ENCODE peak calls at places on chromosomes 7 and 10, in five cellular contexts. A is cardiac muscle cell, V is lower lobe of right lung, O is adrenal gland, K is psoas muscle. D is an unnamed sample.
A peak's percentile ranks its signal among the peaks of the same experiment; 100 is the strongest.

GRCh38 chr10:130254168-130255061 is 118.2 kb downstream of the GLRX3 start:
- DNase-seq in A (no peak), V (no peak), O (no peak), K (no peak), D (peak; percentile 36)

GRCh38 chr10:11875499-11876281 is 52.5 kb downstream of the PROSER2 start:
- DNase-seq in A (no peak), V (peak; percentile 93), O (peak; percentile 96), K (peak; percentile 91), D (peak; percentile 90)

GRCh38 chr10:88038268-88038667 is 174.8 kb downstream of the PTEN start:
- DNase-seq in A (no peak), V (no peak), O (no peak), K (no peak), D (no peak)

GRCh38 chr10:100469756-100470155 is 6.9 kb downstream of the WNT8B start:
- DNase-seq in A (no peak), V (no peak), O (no peak), K (no peak), D (no peak)

GRCh38 chr7:64951250-64951848 is 39.5 kb downstream of the ZNF117 start:
- DNase-seq in A (peak; percentile 56), V (no peak), O (peak; percentile 15), K (no peak), D (no peak)

GRCh38 chr7:30367561-30367960 is 83.2 kb downstream of the ZNRF2 start:
- DNase-seq in A (no peak), V (no peak), O (no peak), K (no peak), D (no peak)

GRCh38 chr7:39016609-39017008 is 38.9 kb downstream of the POU6F2 start:
- DNase-seq in A (no peak), V (peak; percentile 68), O (no peak), K (no peak), D (no peak)

GRCh38 chr10:50550291-50550839 is 73.4 kb downstream of the SGMS1 start:
- DNase-seq in A (peak; percentile 63), V (no peak), O (peak; percentile 83), K (no peak), D (no peak)

GRCh38 chr10:77620731-77621130 is 16.9 kb downstream of the KCNMA1 start:
- DNase-seq in A (no peak), V (no peak), O (no peak), K (no peak), D (no peak)

GRCh38 chr10:24350111-24350921 is 141.4 kb downstream of the KIAA1217 start:
- DNase-seq in A (no peak), V (no peak), O (no peak), K (no peak), D (no peak)

GRCh38 chr7:131357282-131357880 is 29.7 kb downstream of the MKLN1 start:
- DNase-seq in A (no peak), V (no peak), O (no peak), K (no peak), D (no peak)

GRCh38 chr10:3067045-3067858 is at the start of gene PFKP:
- DNase-seq in A (peak; percentile 81), V (no peak), O (peak; percentile 23), K (peak; percentile 58), D (no peak)

GRCh38 chr10:88791924-88792323 is 10.6 kb upstream of the LIPM start:
- DNase-seq in A (peak; percentile 58), V (no peak), O (peak; percentile 57), K (no peak), D (no peak)

GRCh38 chr7:114554781-114555537 is 140.3 kb downstream of the FOXP2 start:
- DNase-seq in A (no peak), V (no peak), O (peak; percentile 1), K (no peak), D (no peak)

GRCh38 chr10:51733061-51733460 is 33.7 kb upstream of the CSTF2T start:
- DNase-seq in A (no peak), V (no peak), O (no peak), K (no peak), D (no peak)

GRCh38 chr7:34059551-34059840 is 154.2 kb downstream of the BMPER start:
- DNase-seq in A (no peak), V (no peak), O (no peak), K (no peak), D (no peak)

GRCh38 chr10:117670116-117670515 is 127.6 kb downstream of the EMX2 start:
- DNase-seq in A (no peak), V (no peak), O (no peak), K (no peak), D (no peak)

GRCh38 chr7:80150621-80151273 is 16.1 kb downstream of the GNAI1 start:
- DNase-seq in A (no peak), V (no peak), O (no peak), K (no peak), D (no peak)

GRCh38 chr7:33807779-33808482 is 97.4 kb upstream of the BMPER start:
- DNase-seq in A (peak; percentile 43), V (no peak), O (no peak), K (no peak), D (no peak)

GRCh38 chr10:73771722-73772279 is 10.0 kb upstream of the CHCHD1 start:
- DNase-seq in A (peak; percentile 90), V (peak; percentile 94), O (peak; percentile 92), K (peak; percentile 95), D (peak; percentile 91)

GRCh38 chr10:52322941-52323340 is 8.9 kb downstream of the DKK1 start:
- DNase-seq in A (no peak), V (no peak), O (no peak), K (no peak), D (no peak)

GRCh38 chr10:31074357-31075065 is 42.8 kb upstream of the ZNF438 start:
- DNase-seq in A (no peak), V (no peak), O (no peak), K (no peak), D (no peak)
- H3K27ac ChIP-seq in A (no peak overlapping the region), V (peak overlapping the region; percentile 27), O (no peak overlapping the region), K (no peak overlapping the region), D (peak overlapping the region; percentile 28)

GRCh38 chr7:123265853-123266252 is 66.1 kb upstream of the SLC13A1 start:
- DNase-seq in A (no peak), V (no peak), O (no peak), K (no peak), D (no peak)
- H3K4me1 ChIP-seq in A (no peaks in the 10 kb centered on the region), V (no peaks in the 10 kb centered on the region), O (no peaks in the 10 kb centered on the region), K (no peaks in the 10 kb centered on the region), D (no peaks in the 10 kb centered on the region)

DNA sequence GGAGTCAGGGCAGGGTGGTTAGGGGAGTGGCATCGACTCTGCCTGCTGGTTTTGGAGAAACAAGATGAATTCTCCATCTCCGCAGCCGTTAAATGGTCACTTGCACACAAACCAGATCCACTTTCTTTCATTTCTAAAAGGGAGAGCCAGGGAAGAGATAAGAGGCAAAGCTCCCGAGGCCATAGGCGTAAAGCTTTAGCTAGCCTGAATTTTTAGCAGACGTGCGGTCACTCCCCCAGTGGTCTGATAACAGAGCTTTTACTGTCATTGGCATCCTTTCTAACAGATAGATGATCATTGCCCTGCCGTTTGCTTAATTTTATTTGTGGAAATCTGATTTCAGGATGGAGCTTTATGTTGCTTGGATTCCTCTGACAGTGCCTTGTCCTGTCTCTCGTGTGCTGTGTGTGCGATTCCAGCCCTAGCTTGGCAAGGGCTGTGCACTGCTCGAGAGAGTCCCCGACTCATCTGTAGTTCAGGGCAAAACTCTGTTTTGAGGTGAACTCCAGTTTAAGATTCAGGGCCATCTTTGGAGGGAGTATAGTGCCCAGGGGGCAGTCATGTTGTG is 62.5 kb downstream of the GATA3 start:
- DNase-seq in A (no peak), V (no peak), O (no peak), K (no peak), D (no peak)
- H3K27ac ChIP-seq in A (no peak overlapping the region), V (no peak overlapping the region), O (no peak overlapping the region), K (no peak overlapping the region), D (no peak overlapping the region)

GRCh38 chr7:95579318-95579717 is 17.0 kb downstream of the PDK4 start:
- DNase-seq in A (no peak), V (no peak), O (no peak), K (no peak), D (no peak)
- H3K4me1 ChIP-seq in A (no peaks in the 10 kb centered on the region), V (no peaks in the 10 kb centered on the region), O (peaks cover 11% of the 10 kb centered on the region), K (no peaks in the 10 kb centered on the region), D (no peaks in the 10 kb centered on the region)

GRCh38 chr10:126843299-126843934 is 61.8 kb upstream of the DOCK1 start:
- DNase-seq in A (no peak), V (no peak), O (no peak), K (no peak), D (no peak)
- H3K27ac ChIP-seq in A (no peak overlapping the region), V (no peak overlapping the region), O (no peak overlapping the region), K (no peak overlapping the region), D (no peak overlapping the region)

DNA sequence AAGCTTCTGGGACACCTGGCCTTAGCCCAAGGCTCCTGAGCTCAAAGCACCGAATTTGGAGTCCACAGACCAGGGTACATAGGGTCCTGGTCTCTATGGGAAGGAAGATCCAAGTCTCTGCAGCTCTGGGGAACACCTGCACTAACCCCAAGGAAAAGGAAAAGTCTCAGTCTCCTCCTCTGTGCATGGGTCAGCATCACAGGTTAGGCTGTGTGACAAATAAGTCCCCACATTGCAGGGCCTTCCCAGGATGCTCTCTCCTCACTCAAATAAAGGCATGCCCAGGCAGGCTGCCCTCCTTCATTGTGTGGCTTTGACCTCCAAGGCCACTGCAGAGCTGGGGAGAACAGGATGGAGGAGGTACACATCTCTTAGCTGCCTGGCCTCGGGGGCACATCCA is 121.0 kb upstream of the ZMIZ1 start:
- DNase-seq in A (no peak), V (no peak), O (no peak), K (no peak), D (no peak)
- H3K4me1 ChIP-seq in A (peaks cover 11% of the 10 kb centered on the region), V (peaks cover 9% of the 10 kb centered on the region), O (peaks cover 28% of the 10 kb centered on the region), K (no peaks in the 10 kb centered on the region), D (no peaks in the 10 kb centered on the region)

GRCh38 chr10:125084191-125085186 is 75.9 kb downstream of the CTBP2 start:
- DNase-seq in A (no peak), V (no peak), O (peak; percentile 98), K (peak; percentile 84), D (peak; percentile 84)

GRCh38 chr10:125081931-125082330 is 78.4 kb downstream of the CTBP2 start:
- DNase-seq in A (no peak), V (no peak), O (peak; percentile 60), K (peak; percentile 61), D (no peak)

GRCh38 chr10:125085281-125085680 is 75.1 kb downstream of the CTBP2 start:
- DNase-seq in A (no peak), V (no peak), O (no peak), K (peak; percentile 28), D (no peak)

GRCh38 chr10:125082881-125083575 is 77.3 kb downstream of the CTBP2 start:
- DNase-seq in A (no peak), V (no peak), O (no peak), K (peak; percentile 31), D (no peak)

DNA sequence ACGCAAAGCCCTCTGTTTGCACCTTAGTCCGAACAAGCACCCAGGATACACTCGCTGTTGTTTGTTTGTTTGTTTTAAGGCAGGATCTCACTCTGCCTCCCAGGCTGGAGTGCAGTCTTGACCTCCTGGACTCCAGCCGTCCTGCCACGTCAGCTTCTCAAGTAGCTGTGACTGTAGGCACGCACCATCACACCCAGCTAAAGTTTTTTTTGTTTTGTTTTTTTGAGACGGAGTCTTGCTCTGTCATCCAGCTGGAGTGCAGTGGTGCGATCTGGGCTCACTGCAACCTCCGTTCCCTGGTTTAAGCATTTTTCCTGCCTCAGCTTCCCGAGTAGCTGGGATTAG is 76.8 kb downstream of the CTBP2 start:
- DNase-seq in A (no peak), V (no peak), O (peak; percentile 31), K (peak; percentile 83), D (no peak)
- H3K27ac ChIP-seq in A (no peak overlapping the region), V (no peak overlapping the region), O (peak overlapping the region; percentile 97), K (peak overlapping the region; percentile 95), D (peak overlapping the region; percentile 83)

GRCh38 chr7:118793552-118793951 is 569.0 kb downstream of the ANKRD7 start:
- DNase-seq in A (no peak), V (no peak), O (no peak), K (no peak), D (no peak)
- H3K4me1 ChIP-seq in A (no peaks in the 10 kb centered on the region), V (no peaks in the 10 kb centered on the region), O (no peaks in the 10 kb centered on the region), K (no peaks in the 10 kb centered on the region), D (no peaks in the 10 kb centered on the region)

D was measured in right atrium auricular region.